ENCODE peak calls at places on chromosome 1, in nine cellular contexts. One of them, this sample, is unnamed. For H3K4me1, the result is how much of the 10 kb centered on the place peaks cover.

GRCh38 chr1:183318433-183318832 is 99.7 kb downstream of the NMNAT2 start:
- DNase-seq in CD8-positive, alpha-beta T cell: no peak
- DNase-seq in Caco-2: peak
- DNase-seq in left ventricle myocardium inferior: peak
- DNase-seq in IMR-90: peak
- DNase-seq in heart left ventricle: peak
- DNase-seq in CD4-positive, alpha-beta memory T cell: no peak
- DNase-seq in neural progenitor cell: peak
- DNase-seq in ovary: peak
- DNase-seq in this sample: no peak

GRCh38 chr1:201756411-201756810 is 72.5 kb upstream of the IPO9 start:
- DNase-seq in Caco-2: no peak
- DNase-seq in heart left ventricle: no peak
- DNase-seq in CD4-positive, alpha-beta memory T cell: no peak
- DNase-seq in neural progenitor cell: no peak
- DNase-seq in ovary: no peak
- DNase-seq in IMR-90: peak
- DNase-seq in left ventricle myocardium inferior: no peak
- DNase-seq in CD8-positive, alpha-beta T cell: no peak
- DNase-seq in this sample: no peak

GRCh38 chr1:55420866-55421265 is 205.7 kb upstream of the USP24 start:
- DNase-seq in Caco-2: no peak
- DNase-seq in CD4-positive, alpha-beta memory T cell: no peak
- DNase-seq in heart left ventricle: no peak
- DNase-seq in IMR-90: peak
- DNase-seq in ovary: no peak
- DNase-seq in CD8-positive, alpha-beta T cell: no peak
- DNase-seq in left ventricle myocardium inferior: no peak
- DNase-seq in neural progenitor cell: no peak
- DNase-seq in this sample: no peak

GRCh38 chr1:56133517-56134472 is 445.6 kb downstream of the PLPP3 start:
- DNase-seq in Caco-2: no peak
- DNase-seq in IMR-90: no peak
- DNase-seq in neural progenitor cell: no peak
- DNase-seq in CD8-positive, alpha-beta T cell: no peak
- DNase-seq in ovary: no peak
- DNase-seq in CD4-positive, alpha-beta memory T cell: no peak
- DNase-seq in heart left ventricle: no peak
- DNase-seq in left ventricle myocardium inferior: no peak
- DNase-seq in this sample: no peak

GRCh38 chr1:201538618-201539551 is at the start of gene NAV1:
- DNase-seq in IMR-90: peak
- DNase-seq in CD8-positive, alpha-beta T cell: no peak
- DNase-seq in ovary: peak
- DNase-seq in heart left ventricle: peak
- DNase-seq in Caco-2: peak
- DNase-seq in CD4-positive, alpha-beta memory T cell: no peak
- DNase-seq in left ventricle myocardium inferior: peak
- DNase-seq in neural progenitor cell: peak
- DNase-seq in this sample: peak

GRCh38 chr1:112625696-112626095 is 6.1 kb downstream of the CAPZA1 start:
- DNase-seq in CD8-positive, alpha-beta T cell: no peak
- DNase-seq in left ventricle myocardium inferior: no peak
- DNase-seq in heart left ventricle: peak
- DNase-seq in IMR-90: no peak
- DNase-seq in neural progenitor cell: no peak
- DNase-seq in Caco-2: no peak
- DNase-seq in CD4-positive, alpha-beta memory T cell: no peak
- DNase-seq in ovary: no peak
- DNase-seq in this sample: peak

GRCh38 chr1:209536843-209537242 is 46.7 kb upstream of the CAMK1G start:
- DNase-seq in CD8-positive, alpha-beta T cell: no peak
- DNase-seq in left ventricle myocardium inferior: no peak
- DNase-seq in CD4-positive, alpha-beta memory T cell: no peak
- DNase-seq in IMR-90: no peak
- DNase-seq in Caco-2: no peak
- DNase-seq in ovary: no peak
- DNase-seq in neural progenitor cell: no peak
- DNase-seq in heart left ventricle: no peak
- DNase-seq in this sample: no peak

GRCh38 chr1:84489766-84490165 is 10.7 kb downstream of the RPF1 start:
- DNase-seq in ovary: no peak
- DNase-seq in IMR-90: peak
- DNase-seq in left ventricle myocardium inferior: no peak
- DNase-seq in CD4-positive, alpha-beta memory T cell: no peak
- DNase-seq in neural progenitor cell: no peak
- DNase-seq in heart left ventricle: no peak
- DNase-seq in Caco-2: no peak
- DNase-seq in CD8-positive, alpha-beta T cell: no peak
- DNase-seq in this sample: no peak

GRCh38 chr1:28392027-28392652 is 22.6 kb downstream of the PHACTR4 start:
- DNase-seq in IMR-90: peak
- DNase-seq in Caco-2: no peak
- DNase-seq in CD8-positive, alpha-beta T cell: no peak
- DNase-seq in ovary: no peak
- DNase-seq in heart left ventricle: no peak
- DNase-seq in CD4-positive, alpha-beta memory T cell: no peak
- DNase-seq in left ventricle myocardium inferior: no peak
- DNase-seq in neural progenitor cell: no peak
- DNase-seq in this sample: no peak

GRCh38 chr1:86504130-86504479 is 35.4 kb downstream of the CLCA1 start:
- DNase-seq in Caco-2: no peak
- DNase-seq in heart left ventricle: peak
- DNase-seq in neural progenitor cell: peak
- DNase-seq in CD4-positive, alpha-beta memory T cell: no peak
- DNase-seq in CD8-positive, alpha-beta T cell: no peak
- DNase-seq in IMR-90: no peak
- DNase-seq in ovary: peak
- DNase-seq in left ventricle myocardium inferior: no peak
- DNase-seq in this sample: no peak

GRCh38 chr1:53075206-53075605 is 13.2 kb downstream of the PODN start:
- DNase-seq in left ventricle myocardium inferior: peak
- DNase-seq in IMR-90: no peak
- DNase-seq in heart left ventricle: peak
- DNase-seq in Caco-2: no peak
- DNase-seq in neural progenitor cell: no peak
- DNase-seq in CD8-positive, alpha-beta T cell: no peak
- DNase-seq in ovary: no peak
- DNase-seq in CD4-positive, alpha-beta memory T cell: no peak
- DNase-seq in this sample: no peak

GRCh38 chr1:40313958-40314720 is 2.9 kb downstream of the COL9A2 start:
- DNase-seq in neural progenitor cell: peak
- DNase-seq in Caco-2: no peak
- DNase-seq in ovary: no peak
- DNase-seq in heart left ventricle: no peak
- DNase-seq in CD8-positive, alpha-beta T cell: no peak
- DNase-seq in left ventricle myocardium inferior: no peak
- DNase-seq in IMR-90: no peak
- DNase-seq in CD4-positive, alpha-beta memory T cell: no peak
- DNase-seq in this sample: no peak

DNA sequence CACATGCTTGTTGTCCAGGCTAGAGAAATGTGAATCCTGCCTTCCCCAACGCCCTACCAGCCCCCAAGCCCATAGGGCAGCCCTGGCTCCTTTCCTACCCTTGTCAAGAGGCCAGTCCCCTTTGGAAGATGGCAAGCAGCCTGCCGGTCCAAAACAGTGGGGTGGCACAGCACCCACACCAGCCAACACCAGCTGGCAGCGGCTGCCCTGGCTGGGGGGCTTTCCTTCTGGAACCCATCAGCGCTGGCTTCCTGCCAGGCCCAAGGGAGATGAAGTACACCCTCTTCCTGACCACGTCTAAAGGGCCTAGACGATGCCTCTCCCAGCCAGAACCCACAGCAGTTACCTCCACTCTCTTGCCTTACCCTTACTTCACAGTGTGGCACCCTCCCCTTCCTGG is 24.2 kb downstream of the KCNN3 start:
- DNase-seq in CD8-positive, alpha-beta T cell: no peak
- DNase-seq in ovary: no peak
- DNase-seq in heart left ventricle: no peak
- DNase-seq in Caco-2: no peak
- DNase-seq in CD4-positive, alpha-beta memory T cell: no peak
- DNase-seq in left ventricle myocardium inferior: no peak
- DNase-seq in neural progenitor cell: no peak
- DNase-seq in IMR-90: no peak
- DNase-seq in this sample: no peak
- H3K4me1 ChIP-seq in CD8-positive, alpha-beta T cell: under half
- H3K4me1 ChIP-seq in ovary: under half
- H3K4me1 ChIP-seq in heart left ventricle: under half
- H3K4me1 ChIP-seq in Caco-2: under half
- H3K4me1 ChIP-seq in CD4-positive, alpha-beta memory T cell: under half
- H3K4me1 ChIP-seq in left ventricle myocardium inferior: half or more
- H3K4me1 ChIP-seq in neural progenitor cell: under half
- H3K4me1 ChIP-seq in IMR-90: under half
- H3K4me1 ChIP-seq in this sample: under half

DNA sequence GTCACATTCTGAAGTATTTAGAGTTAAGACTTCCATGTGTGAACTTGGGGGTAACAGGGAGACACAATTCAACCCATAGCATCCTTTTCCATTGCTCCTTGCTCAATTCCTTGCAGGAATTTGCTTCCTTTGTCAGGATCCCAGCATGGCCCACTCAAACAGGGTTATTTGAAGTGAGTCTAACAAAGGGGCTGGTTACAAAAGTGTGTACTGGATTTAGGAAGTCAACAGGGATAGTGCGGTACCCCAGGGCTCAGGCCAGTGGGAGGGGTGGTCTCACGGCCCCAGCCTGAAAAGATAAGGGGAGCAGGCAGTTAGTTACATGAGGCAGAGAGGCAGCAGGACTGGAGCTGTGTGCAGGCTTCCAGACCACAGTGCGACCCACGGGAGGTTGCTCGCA is 14.4 kb downstream of the LRRC38 start:
- DNase-seq in CD4-positive, alpha-beta memory T cell: no peak
- DNase-seq in left ventricle myocardium inferior: no peak
- DNase-seq in heart left ventricle: no peak
- DNase-seq in ovary: no peak
- DNase-seq in IMR-90: no peak
- DNase-seq in neural progenitor cell: peak
- DNase-seq in CD8-positive, alpha-beta T cell: no peak
- DNase-seq in Caco-2: no peak
- DNase-seq in this sample: no peak
- H3K4me1 ChIP-seq in CD4-positive, alpha-beta memory T cell: under half
- H3K4me1 ChIP-seq in left ventricle myocardium inferior: under half
- H3K4me1 ChIP-seq in heart left ventricle: under half
- H3K4me1 ChIP-seq in ovary: under half
- H3K4me1 ChIP-seq in IMR-90: under half
- H3K4me1 ChIP-seq in neural progenitor cell: under half
- H3K4me1 ChIP-seq in CD8-positive, alpha-beta T cell: under half
- H3K4me1 ChIP-seq in Caco-2: under half
- H3K4me1 ChIP-seq in this sample: under half

GRCh38 chr1:116850436-116850835 is 59.3 kb upstream of the PTGFRN start:
- DNase-seq in ovary: no peak
- DNase-seq in Caco-2: no peak
- DNase-seq in IMR-90: no peak
- DNase-seq in left ventricle myocardium inferior: no peak
- DNase-seq in neural progenitor cell: no peak
- DNase-seq in heart left ventricle: no peak
- DNase-seq in CD4-positive, alpha-beta memory T cell: no peak
- DNase-seq in CD8-positive, alpha-beta T cell: no peak
- DNase-seq in this sample: no peak
- H3K4me1 ChIP-seq in ovary: under half
- H3K4me1 ChIP-seq in Caco-2: under half
- H3K4me1 ChIP-seq in IMR-90: under half
- H3K4me1 ChIP-seq in left ventricle myocardium inferior: under half
- H3K4me1 ChIP-seq in neural progenitor cell: under half
- H3K4me1 ChIP-seq in heart left ventricle: under half
- H3K4me1 ChIP-seq in CD4-positive, alpha-beta memory T cell: under half
- H3K4me1 ChIP-seq in CD8-positive, alpha-beta T cell: under half
- H3K4me1 ChIP-seq in this sample: under half

DNA sequence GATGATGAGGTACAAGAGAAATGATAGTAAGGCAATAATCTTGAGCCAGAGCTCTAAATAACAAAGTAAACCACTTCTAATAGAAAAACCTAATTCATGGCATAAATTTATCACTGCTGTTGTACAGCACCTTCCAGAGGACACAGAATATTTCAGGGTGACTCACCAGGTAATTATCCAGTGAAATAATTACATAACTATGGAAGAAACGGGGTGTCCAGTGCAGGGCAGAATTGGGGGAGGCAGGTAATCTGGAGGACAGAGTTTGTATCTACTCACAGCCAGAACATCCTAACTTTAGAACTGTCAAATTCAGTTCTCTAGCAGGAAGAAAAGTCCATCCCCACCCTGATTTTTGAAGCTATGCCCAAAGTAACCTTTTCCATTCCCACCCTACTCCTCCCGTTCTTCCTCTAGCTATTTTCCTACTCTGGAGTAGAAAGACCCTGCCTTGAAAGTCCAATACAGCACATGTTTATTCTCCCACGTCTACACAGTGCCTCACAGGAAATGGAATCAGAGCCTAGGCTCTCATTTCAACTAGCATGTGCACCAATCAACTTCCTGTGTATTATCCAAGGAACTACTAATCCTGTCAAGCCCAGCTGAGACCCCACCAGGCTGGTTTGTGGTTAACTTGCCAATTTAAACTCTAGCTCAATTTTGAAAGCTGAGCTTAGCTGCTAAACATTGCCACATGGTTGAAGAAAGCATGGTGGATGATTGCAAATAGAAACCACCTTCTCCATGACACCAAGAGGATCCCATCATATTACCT is 96.6 kb downstream of the PTPN14 start:
- DNase-seq in CD8-positive, alpha-beta T cell: no peak
- DNase-seq in IMR-90: peak
- DNase-seq in left ventricle myocardium inferior: no peak
- DNase-seq in heart left ventricle: no peak
- DNase-seq in Caco-2: no peak
- DNase-seq in CD4-positive, alpha-beta memory T cell: no peak
- DNase-seq in neural progenitor cell: no peak
- DNase-seq in ovary: no peak
- DNase-seq in this sample: no peak
- H3K4me1 ChIP-seq in CD8-positive, alpha-beta T cell: under half
- H3K4me1 ChIP-seq in IMR-90: under half
- H3K4me1 ChIP-seq in left ventricle myocardium inferior: under half
- H3K4me1 ChIP-seq in heart left ventricle: under half
- H3K4me1 ChIP-seq in Caco-2: under half
- H3K4me1 ChIP-seq in CD4-positive, alpha-beta memory T cell: under half
- H3K4me1 ChIP-seq in neural progenitor cell: under half
- H3K4me1 ChIP-seq in ovary: under half
- H3K4me1 ChIP-seq in this sample: under half